ENCODE peak calls at places on chromosomes 5 and 9, in four cellular contexts. One of them, this sample, is unnamed.

GRCh38 chr5:175557778-175558177 is 79.4 kb downstream of the SFXN1 start:
- DNase-seq in mesendoderm: no peak
- DNase-seq in endodermal cell: peak; percentile 65
- DNase-seq in stimulated activated CD4-positive, alpha-beta T cell treated with anti-CD3 and anti-CD28 coated beads, Interleukin-2, amount 100 ng/mL, for 48 hours: no peak
- DNase-seq in this sample: no peak

GRCh38 chr5:56815657-56816545 is 552 bp downstream of the MAP3K1 start:
- DNase-seq in mesendoderm: peak; percentile 43
- DNase-seq in endodermal cell: peak; percentile 76
- DNase-seq in stimulated activated CD4-positive, alpha-beta T cell treated with anti-CD3 and anti-CD28 coated beads, Interleukin-2, amount 100 ng/mL, for 48 hours: no peak
- DNase-seq in this sample: no peak

GRCh38 chr5:109959652-109960051 is 269.9 kb downstream of the MAN2A1 start:
- DNase-seq in mesendoderm: no peak
- DNase-seq in endodermal cell: no peak
- DNase-seq in stimulated activated CD4-positive, alpha-beta T cell treated with anti-CD3 and anti-CD28 coated beads, Interleukin-2, amount 100 ng/mL, for 48 hours: no peak
- DNase-seq in this sample: no peak

GRCh38 chr9:114004221-114004716 is 73.8 kb downstream of the AMBP start:
- DNase-seq in mesendoderm: no peak
- DNase-seq in endodermal cell: peak; percentile 22
- DNase-seq in stimulated activated CD4-positive, alpha-beta T cell treated with anti-CD3 and anti-CD28 coated beads, Interleukin-2, amount 100 ng/mL, for 48 hours: no peak
- DNase-seq in this sample: no peak

GRCh38 chr9:92313624-92314012 is 11.5 kb downstream of the NOL8 start:
- DNase-seq in mesendoderm: no peak
- DNase-seq in endodermal cell: no peak
- DNase-seq in stimulated activated CD4-positive, alpha-beta T cell treated with anti-CD3 and anti-CD28 coated beads, Interleukin-2, amount 100 ng/mL, for 48 hours: no peak
- DNase-seq in this sample: no peak

GRCh38 chr9:137589441-137590122 is 730 bp downstream of the ZMYND19 start:
- DNase-seq in mesendoderm: no peak
- DNase-seq in endodermal cell: peak; percentile 64
- DNase-seq in stimulated activated CD4-positive, alpha-beta T cell treated with anti-CD3 and anti-CD28 coated beads, Interleukin-2, amount 100 ng/mL, for 48 hours: no peak
- DNase-seq in this sample: no peak

GRCh38 chr9:2545881-2546490 is 75.6 kb upstream of the VLDLR start:
- DNase-seq in mesendoderm: no peak
- DNase-seq in endodermal cell: no peak
- DNase-seq in stimulated activated CD4-positive, alpha-beta T cell treated with anti-CD3 and anti-CD28 coated beads, Interleukin-2, amount 100 ng/mL, for 48 hours: no peak
- DNase-seq in this sample: no peak

GRCh38 chr9:35962126-35962906 is 4.4 kb upstream of the OR2S2 start:
- DNase-seq in mesendoderm: no peak
- DNase-seq in endodermal cell: peak; percentile 88
- DNase-seq in stimulated activated CD4-positive, alpha-beta T cell treated with anti-CD3 and anti-CD28 coated beads, Interleukin-2, amount 100 ng/mL, for 48 hours: no peak
- DNase-seq in this sample: no peak

GRCh38 chr5:171421331-171422262 is 2.1 kb downstream of the FGF18 start:
- DNase-seq in mesendoderm: no peak
- DNase-seq in endodermal cell: peak; percentile 55
- DNase-seq in stimulated activated CD4-positive, alpha-beta T cell treated with anti-CD3 and anti-CD28 coated beads, Interleukin-2, amount 100 ng/mL, for 48 hours: no peak
- DNase-seq in this sample: no peak

GRCh38 chr5:78622302-78622971 is 26.1 kb downstream of the LHFPL2 start:
- DNase-seq in mesendoderm: no peak
- DNase-seq in endodermal cell: no peak
- DNase-seq in stimulated activated CD4-positive, alpha-beta T cell treated with anti-CD3 and anti-CD28 coated beads, Interleukin-2, amount 100 ng/mL, for 48 hours: no peak
- DNase-seq in this sample: no peak

GRCh38 chr9:133635506-133635902 is 659 bp upstream of the DBH start:
- DNase-seq in mesendoderm: no peak
- DNase-seq in endodermal cell: no peak
- DNase-seq in stimulated activated CD4-positive, alpha-beta T cell treated with anti-CD3 and anti-CD28 coated beads, Interleukin-2, amount 100 ng/mL, for 48 hours: no peak
- DNase-seq in this sample: no peak

GRCh38 chr5:33423018-33423630 is 17.6 kb upstream of the TARS1 start:
- DNase-seq in mesendoderm: peak; percentile 27
- DNase-seq in endodermal cell: no peak
- DNase-seq in stimulated activated CD4-positive, alpha-beta T cell treated with anti-CD3 and anti-CD28 coated beads, Interleukin-2, amount 100 ng/mL, for 48 hours: no peak
- DNase-seq in this sample: no peak

GRCh38 chr9:120438111-120438510 is 141.9 kb downstream of the CDK5RAP2 start:
- DNase-seq in mesendoderm: no peak
- DNase-seq in endodermal cell: no peak
- DNase-seq in stimulated activated CD4-positive, alpha-beta T cell treated with anti-CD3 and anti-CD28 coated beads, Interleukin-2, amount 100 ng/mL, for 48 hours: no peak
- DNase-seq in this sample: no peak

GRCh38 chr5:80569961-80570786 is at the start of gene ANKRD34B:
- DNase-seq in mesendoderm: peak; percentile 76
- DNase-seq in endodermal cell: peak; percentile 91
- DNase-seq in stimulated activated CD4-positive, alpha-beta T cell treated with anti-CD3 and anti-CD28 coated beads, Interleukin-2, amount 100 ng/mL, for 48 hours: peak; percentile 33
- DNase-seq in this sample: no peak

GRCh38 chr5:135452366-135453030 is 347 bp upstream of the TIFAB start:
- DNase-seq in mesendoderm: no peak
- DNase-seq in endodermal cell: peak; percentile 25
- DNase-seq in stimulated activated CD4-positive, alpha-beta T cell treated with anti-CD3 and anti-CD28 coated beads, Interleukin-2, amount 100 ng/mL, for 48 hours: no peak
- DNase-seq in this sample: no peak

GRCh38 chr9:4137755-4138154 is 162.1 kb downstream of the GLIS3 start:
- DNase-seq in mesendoderm: no peak
- DNase-seq in endodermal cell: no peak
- DNase-seq in stimulated activated CD4-positive, alpha-beta T cell treated with anti-CD3 and anti-CD28 coated beads, Interleukin-2, amount 100 ng/mL, for 48 hours: no peak
- DNase-seq in this sample: no peak

GRCh38 chr5:53035868-53036381 is 46.8 kb downstream of the ITGA2 start:
- DNase-seq in mesendoderm: peak; percentile 54
- DNase-seq in endodermal cell: peak; percentile 56
- DNase-seq in stimulated activated CD4-positive, alpha-beta T cell treated with anti-CD3 and anti-CD28 coated beads, Interleukin-2, amount 100 ng/mL, for 48 hours: no peak
- DNase-seq in this sample: no peak

GRCh38 chr9:127036437-127036836 is 86.0 kb downstream of the ANGPTL2 start:
- DNase-seq in mesendoderm: no peak
- DNase-seq in endodermal cell: peak; percentile 2
- DNase-seq in stimulated activated CD4-positive, alpha-beta T cell treated with anti-CD3 and anti-CD28 coated beads, Interleukin-2, amount 100 ng/mL, for 48 hours: no peak
- DNase-seq in this sample: no peak

GRCh38 chr9:97635026-97635425 is 1.4 kb downstream of the NCBP1 start:
- DNase-seq in mesendoderm: no peak
- DNase-seq in endodermal cell: no peak
- DNase-seq in stimulated activated CD4-positive, alpha-beta T cell treated with anti-CD3 and anti-CD28 coated beads, Interleukin-2, amount 100 ng/mL, for 48 hours: no peak
- DNase-seq in this sample: no peak

This sample was measured in cortex of kidney.